ENCODE peak calls at places on chromosomes 16 and 17, in five cellular contexts. Q, Z, E, G and A are unnamed samples.

GRCh38 chr17:1241904-1242303 is 28.3 kb upstream of the BHLHA9 start:
- DNase-seq in Z (no peak), E (peak; percentile 50), G (no peak), Q (peak; percentile 89), A (peak; percentile 73)

GRCh38 chr16:75471723-75472634 is 7.5 kb upstream of the TMEM170A start:
- DNase-seq in Z (no peak), E (peak; percentile 64), G (peak; percentile 68), Q (no peak), A (peak; percentile 64)

GRCh38 chr17:31394544-31394943 is 3.1 kb downstream of the RAB11FIP4 start:
- DNase-seq in G (peak; percentile 38), Z (peak; percentile 64), Q (no peak), E (peak; percentile 77), A (peak; percentile 78)

GRCh38 chr16:3243882-3244281 is 8.9 kb upstream of the ZNF200 start:
- DNase-seq in G (no peak), Q (no peak), Z (no peak), E (no peak), A (no peak)

GRCh38 chr16:74667215-74667765 is 613 bp upstream of the RFWD3 start:
- DNase-seq in G (peak; percentile 51), E (peak; percentile 3), Z (peak; percentile 31), Q (no peak), A (peak; percentile 51)

GRCh38 chr17:57948555-57949420 is 6.4 kb downstream of the CUEDC1 start:
- DNase-seq in E (peak; percentile 96), Z (peak; percentile 30), G (no peak), Q (peak; percentile 75), A (peak; percentile 92)

GRCh38 chr17:81153340-81153803 is 11.9 kb upstream of the PVALEF start:
- DNase-seq in Q (no peak), E (peak; percentile 49), G (no peak), Z (no peak), A (peak; percentile 69)

GRCh38 chr16:67279296-67280089 is at the start of gene PLEKHG4:
- DNase-seq in Q (peak; percentile 84), Z (peak; percentile 78), G (peak; percentile 80), E (peak; percentile 66), A (peak; percentile 71)

GRCh38 chr17:79984877-79985276 is 50.8 kb downstream of the TBC1D16 start:
- DNase-seq in E (no peak), G (no peak), Q (no peak), Z (no peak), A (no peak)

GRCh38 chr17:60904582-60904981 is 226.9 kb downstream of the BCAS3 start:
- DNase-seq in E (no peak), Q (no peak), Z (no peak), G (no peak), A (no peak)

GRCh38 chr17:29590261-29590978 is 972 bp upstream of the GIT1 start:
- DNase-seq in G (no peak), Z (peak; percentile 24), E (peak; percentile 58), Q (no peak), A (no peak)

GRCh38 chr17:62801553-62801952 is 6.6 kb downstream of the MARCHF10 start:
- DNase-seq in G (no peak), Q (no peak), Z (no peak), E (peak; percentile 36), A (no peak)

GRCh38 chr16:66790130-66790733 is 11.2 kb downstream of the TERB1 start:
- DNase-seq in G (no peak), Z (no peak), E (no peak), Q (no peak), A (no peak)

GRCh38 chr16:87687998-87688529 is 77.7 kb downstream of the KLHDC4 start:
- DNase-seq in Q (no peak), E (no peak), Z (no peak), G (no peak), A (no peak)

GRCh38 chr17:489758-490329 is 137.2 kb upstream of the RPH3AL start:
- DNase-seq in E (peak; percentile 44), Z (peak; percentile 49), G (peak; percentile 32), Q (no peak), A (peak; percentile 52)

GRCh38 chr17:11144358-11145233 is 96.4 kb upstream of the SHISA6 start:
- DNase-seq in Z (no peak), G (peak; percentile 63), E (no peak), Q (no peak), A (peak; percentile 2)

GRCh38 chr17:73647767-73648542 is 3.7 kb upstream of the SDK2 start:
- DNase-seq in E (no peak), Z (no peak), G (no peak), Q (no peak), A (no peak)

GRCh38 chr17:49361129-49361901 is 735 bp downstream of the ZNF652 start:
- DNase-seq in G (peak; percentile 66), Q (peak; percentile 72), E (no peak), Z (peak; percentile 46), A (peak; percentile 23)

GRCh38 chr17:49362723-49363117 is 670 bp upstream of the ZNF652 start:
- DNase-seq in E (no peak), Q (no peak), G (no peak), Z (no peak), A (no peak)

GRCh38 chr17:49361902-49362722 is at the start of gene ZNF652:
- DNase-seq in Z (peak; percentile 91), Q (peak; percentile 92), G (peak; percentile 96), E (peak; percentile 75), A (peak; percentile 80)

GRCh38 chr17:49364119-49364518 is 2.1 kb upstream of the ZNF652 start:
- DNase-seq in E (no peak), G (no peak), Z (no peak), Q (no peak), A (no peak)

DNA sequence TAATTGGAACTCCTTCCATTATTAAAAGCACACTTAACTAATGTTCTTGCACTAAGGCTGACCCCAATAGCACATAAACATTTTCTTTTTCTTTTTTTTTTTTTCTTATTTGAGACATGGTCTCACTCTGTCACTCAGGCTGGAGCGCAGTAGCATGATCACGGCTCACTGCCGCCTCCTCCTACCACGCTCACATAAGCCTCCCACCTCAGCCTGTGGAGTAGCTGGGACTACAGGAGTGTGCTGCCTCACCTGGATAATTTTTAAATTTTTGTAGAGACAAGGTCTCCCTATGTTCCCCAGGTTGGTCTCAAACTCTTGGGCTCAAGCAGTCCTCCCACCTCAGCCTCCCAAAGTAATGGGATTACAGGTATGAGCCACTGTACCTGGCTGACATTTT is 1.2 kb upstream of the ZNF652 start:
- DNase-seq in G (no peak), E (no peak), Z (no peak), Q (no peak), A (no peak)
- H3K4me3 ChIP-seq in G (no peak overlapping the region), E (no peak overlapping the region), Z (no peak overlapping the region), Q (no peak overlapping the region), A (no peak overlapping the region)

DNA sequence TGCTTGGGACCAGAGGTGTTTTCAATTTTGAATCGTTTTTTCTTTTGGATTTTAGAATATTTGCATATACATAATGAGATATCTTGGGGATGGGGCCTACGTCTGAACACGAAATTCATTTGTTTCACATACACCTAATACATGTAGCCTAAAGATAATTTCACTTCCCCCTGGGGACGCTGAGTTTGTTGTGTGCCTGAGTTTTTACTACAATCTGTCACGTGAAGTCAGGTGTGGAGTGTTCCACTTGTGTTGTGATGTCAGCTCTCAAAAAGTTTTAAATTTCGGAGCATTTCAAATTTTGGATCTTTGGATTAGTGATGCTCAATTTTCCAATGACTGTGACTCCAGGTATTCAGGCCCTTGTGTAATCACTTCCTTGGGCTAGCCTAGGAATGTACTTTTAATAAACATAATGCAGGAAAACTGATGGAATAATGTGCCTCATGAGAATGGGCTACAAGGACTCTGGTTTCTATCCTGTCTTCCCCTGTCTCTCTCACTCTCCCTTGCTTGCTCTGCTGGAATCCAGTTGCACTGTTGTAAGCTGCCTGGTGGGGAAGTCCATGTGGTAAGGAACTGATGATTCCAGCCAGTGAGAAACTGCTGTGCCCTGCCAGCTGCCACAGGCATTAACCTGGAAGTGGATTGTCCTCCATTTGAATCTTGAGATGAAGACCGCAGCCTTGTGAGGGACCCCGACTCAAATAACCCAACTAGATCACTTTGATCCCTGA is 403.8 kb downstream of the SHISA9 start:
- DNase-seq in Z (no peak), Q (no peak), E (no peak), G (no peak), A (no peak)
- TF ChIP-seq CTCF in Z (no peak), Q (no peak), E (no peak), G (no peak), A (no peak)

DNA sequence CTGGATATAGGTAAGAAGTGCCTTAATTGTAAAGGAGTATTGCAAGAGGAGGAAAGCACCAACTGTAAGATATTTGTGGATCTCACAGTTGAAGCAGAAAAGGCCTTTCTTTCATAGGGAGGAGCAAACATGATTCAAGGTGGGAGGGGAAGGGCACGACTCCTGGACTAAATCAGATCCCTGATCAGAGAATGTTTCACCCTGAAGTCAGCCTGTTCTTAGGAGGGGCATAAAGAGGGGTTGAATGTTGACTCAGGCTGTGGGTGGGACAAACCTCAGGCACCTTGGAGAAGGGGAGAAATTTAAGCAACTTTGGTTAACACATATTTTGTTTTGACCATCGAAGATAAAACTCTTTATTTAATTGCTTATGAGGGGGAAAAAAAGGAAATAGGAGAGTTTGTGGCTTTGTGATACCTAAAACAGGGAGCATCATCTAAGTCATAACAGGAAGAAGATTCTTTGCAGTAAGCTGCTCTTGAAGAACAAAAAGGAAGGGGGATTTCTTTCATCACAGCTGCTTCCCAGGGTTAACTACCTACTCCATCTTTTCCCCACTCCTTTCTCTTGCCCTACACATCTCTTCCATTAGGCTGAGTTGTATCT is 158.6 kb upstream of the ZNF267 start:
- DNase-seq in G (no peak), E (no peak), Z (no peak), Q (no peak), A (no peak)
- H3K4me3 ChIP-seq in G (no peak overlapping the region), E (no peak overlapping the region), Z (no peak overlapping the region), Q (no peak overlapping the region), A (peak overlapping the region; percentile 5)

GRCh38 chr17:63949576-63950250 is 17.6 kb upstream of the CD79B start:
- DNase-seq in Q (no peak), G (no peak), Z (no peak), E (no peak), A (no peak)

GRCh38 chr17:63954402-63955063 is 18.2 kb downstream of the SCN4A start:
- DNase-seq in G (no peak), E (no peak), Q (no peak), Z (no peak), A (no peak)

GRCh38 chr17:63947711-63948330 is 15.7 kb upstream of the CD79B start:
- DNase-seq in G (no peak), Z (no peak), E (no peak), Q (no peak), A (no peak)

GRCh38 chr17:63948521-63948920 is 16.4 kb upstream of the CD79B start:
- DNase-seq in G (no peak), Z (no peak), E (no peak), Q (no peak), A (no peak)

DNA sequence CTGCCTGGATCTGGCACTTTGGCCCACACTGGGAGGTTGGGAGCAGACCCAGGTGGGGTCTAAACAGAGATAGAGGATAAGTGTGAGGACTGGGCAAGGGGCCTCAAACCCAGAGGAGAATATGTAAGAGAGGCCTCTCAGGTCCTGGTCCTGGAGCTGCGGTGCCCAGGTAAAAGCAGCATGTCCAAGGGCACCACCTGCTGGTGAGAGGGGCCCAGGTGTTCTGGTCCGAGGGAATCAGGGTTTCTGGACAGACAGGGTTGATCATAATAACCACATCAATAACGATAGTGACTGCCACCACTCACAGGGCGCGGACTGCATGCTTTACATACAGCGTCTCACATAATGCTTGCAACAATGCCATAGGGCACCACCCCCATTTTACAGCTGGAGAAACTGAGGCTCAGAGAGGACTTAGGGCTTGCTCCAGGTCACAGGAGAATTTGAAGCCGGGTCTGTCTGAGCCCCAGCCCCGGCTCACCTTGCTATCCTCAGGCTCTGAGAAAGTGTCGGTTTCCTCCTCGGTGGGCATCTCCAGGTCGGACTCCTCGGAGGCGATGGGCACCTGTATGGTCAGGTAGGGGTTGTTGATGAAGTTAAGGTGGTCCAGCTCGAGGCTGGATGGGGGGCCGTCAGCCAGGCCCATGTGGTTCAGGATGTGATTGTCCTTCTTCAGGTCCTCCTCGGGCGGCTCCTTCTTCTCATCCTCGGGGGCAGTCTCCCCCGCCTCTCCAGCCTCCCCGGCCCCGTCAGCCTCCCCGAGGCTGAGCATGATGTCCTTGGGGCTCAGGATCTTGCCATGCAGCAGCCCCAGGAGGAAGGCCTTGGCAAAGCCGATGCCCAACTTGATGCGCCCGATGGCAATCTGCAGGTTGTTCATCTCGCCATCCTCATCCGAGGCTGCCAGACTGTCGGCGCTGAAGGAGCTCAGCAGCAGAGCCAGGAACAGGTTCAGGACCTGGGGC is 19.1 kb upstream of the CD79B start:
- DNase-seq in Q (no peak), E (no peak), G (peak; percentile 68), Z (no peak), A (no peak)
- TF ChIP-seq CTCF in Q (no peak), E (no peak), G (peak; percentile 51), Z (peak; percentile 29), A (peak; percentile 20)